ENCODE peak calls at places on chromosomes 12 and 14, in ten cellular contexts. One of them, this sample, is unnamed.

GRCh38 chr12:132481771-132482745 is 7.9 kb upstream of the FBRSL1 start:
- DNase-seq in glutamatergic neuron: no peak
- DNase-seq in coronary artery: no peak
- DNase-seq in SW480: no peak
- DNase-seq in stimulated activated CD8-positive, alpha-beta memory T cell treated with anti-CD3 and anti-CD28 coated beads, Interleukin-4, amount 100 ng/mL, for 4 hours: no peak
- DNase-seq in fibroblast of the conjunctiva: no peak
- DNase-seq in left cardiac atrium: peak; percentile 22
- DNase-seq in omental fat pad: no peak
- DNase-seq in progenitor cell of endocrine pancreas: no peak
- DNase-seq in iris pigment epithelial cell: no peak
- DNase-seq in this sample: no peak

GRCh38 chr14:102282751-102283465 is 22.1 kb downstream of the MOK start:
- DNase-seq in glutamatergic neuron: no peak
- DNase-seq in coronary artery: no peak
- DNase-seq in SW480: no peak
- DNase-seq in stimulated activated CD8-positive, alpha-beta memory T cell treated with anti-CD3 and anti-CD28 coated beads, Interleukin-4, amount 100 ng/mL, for 4 hours: no peak
- DNase-seq in fibroblast of the conjunctiva: no peak
- DNase-seq in left cardiac atrium: no peak
- DNase-seq in omental fat pad: no peak
- DNase-seq in progenitor cell of endocrine pancreas: no peak
- DNase-seq in iris pigment epithelial cell: no peak
- DNase-seq in this sample: no peak

GRCh38 chr14:56333361-56334279 is 215.4 kb downstream of the PELI2 start:
- DNase-seq in glutamatergic neuron: no peak
- DNase-seq in coronary artery: no peak
- DNase-seq in SW480: peak; percentile 6
- DNase-seq in stimulated activated CD8-positive, alpha-beta memory T cell treated with anti-CD3 and anti-CD28 coated beads, Interleukin-4, amount 100 ng/mL, for 4 hours: no peak
- DNase-seq in fibroblast of the conjunctiva: no peak
- DNase-seq in left cardiac atrium: no peak
- DNase-seq in omental fat pad: no peak
- DNase-seq in progenitor cell of endocrine pancreas: no peak
- DNase-seq in iris pigment epithelial cell: peak; percentile 92
- DNase-seq in this sample: no peak

GRCh38 chr12:18446245-18446644 is 184.9 kb downstream of the PIK3C2G start:
- DNase-seq in glutamatergic neuron: no peak
- DNase-seq in coronary artery: no peak
- DNase-seq in SW480: no peak
- DNase-seq in stimulated activated CD8-positive, alpha-beta memory T cell treated with anti-CD3 and anti-CD28 coated beads, Interleukin-4, amount 100 ng/mL, for 4 hours: no peak
- DNase-seq in fibroblast of the conjunctiva: no peak
- DNase-seq in left cardiac atrium: no peak
- DNase-seq in omental fat pad: no peak
- DNase-seq in progenitor cell of endocrine pancreas: no peak
- DNase-seq in iris pigment epithelial cell: no peak
- DNase-seq in this sample: no peak

GRCh38 chr12:66688836-66689439 is 10.1 kb upstream of the GRIP1 start:
- DNase-seq in glutamatergic neuron: peak; percentile 65
- DNase-seq in coronary artery: no peak
- DNase-seq in SW480: peak; percentile 67
- DNase-seq in stimulated activated CD8-positive, alpha-beta memory T cell treated with anti-CD3 and anti-CD28 coated beads, Interleukin-4, amount 100 ng/mL, for 4 hours: no peak
- DNase-seq in fibroblast of the conjunctiva: no peak
- DNase-seq in left cardiac atrium: peak; percentile 20
- DNase-seq in omental fat pad: no peak
- DNase-seq in progenitor cell of endocrine pancreas: peak; percentile 62
- DNase-seq in iris pigment epithelial cell: peak; percentile 24
- DNase-seq in this sample: no peak

GRCh38 chr12:71900091-71900490 is 38.6 kb upstream of the TPH2 start:
- DNase-seq in glutamatergic neuron: no peak
- DNase-seq in coronary artery: no peak
- DNase-seq in SW480: no peak
- DNase-seq in stimulated activated CD8-positive, alpha-beta memory T cell treated with anti-CD3 and anti-CD28 coated beads, Interleukin-4, amount 100 ng/mL, for 4 hours: no peak
- DNase-seq in fibroblast of the conjunctiva: peak; percentile 2
- DNase-seq in left cardiac atrium: no peak
- DNase-seq in omental fat pad: no peak
- DNase-seq in progenitor cell of endocrine pancreas: no peak
- DNase-seq in iris pigment epithelial cell: peak; percentile 14
- DNase-seq in this sample: no peak

GRCh38 chr12:92899388-92900001 is 29.6 kb downstream of the EEA1 start:
- DNase-seq in glutamatergic neuron: no peak
- DNase-seq in coronary artery: peak; percentile 92
- DNase-seq in SW480: peak; percentile 63
- DNase-seq in stimulated activated CD8-positive, alpha-beta memory T cell treated with anti-CD3 and anti-CD28 coated beads, Interleukin-4, amount 100 ng/mL, for 4 hours: no peak
- DNase-seq in fibroblast of the conjunctiva: peak; percentile 96
- DNase-seq in left cardiac atrium: peak; percentile 84
- DNase-seq in omental fat pad: peak; percentile 52
- DNase-seq in progenitor cell of endocrine pancreas: no peak
- DNase-seq in iris pigment epithelial cell: peak; percentile 99
- DNase-seq in this sample: no peak

GRCh38 chr12:21526053-21526452 is at the start of gene SPX:
- DNase-seq in glutamatergic neuron: no peak
- DNase-seq in coronary artery: no peak
- DNase-seq in SW480: peak; percentile 13
- DNase-seq in stimulated activated CD8-positive, alpha-beta memory T cell treated with anti-CD3 and anti-CD28 coated beads, Interleukin-4, amount 100 ng/mL, for 4 hours: no peak
- DNase-seq in fibroblast of the conjunctiva: no peak
- DNase-seq in left cardiac atrium: no peak
- DNase-seq in omental fat pad: no peak
- DNase-seq in progenitor cell of endocrine pancreas: no peak
- DNase-seq in iris pigment epithelial cell: peak; percentile 81
- DNase-seq in this sample: no peak

GRCh38 chr12:106113042-106113441 is 25.7 kb downstream of the NUAK1 start:
- DNase-seq in glutamatergic neuron: no peak
- DNase-seq in coronary artery: no peak
- DNase-seq in SW480: peak; percentile 77
- DNase-seq in stimulated activated CD8-positive, alpha-beta memory T cell treated with anti-CD3 and anti-CD28 coated beads, Interleukin-4, amount 100 ng/mL, for 4 hours: no peak
- DNase-seq in fibroblast of the conjunctiva: no peak
- DNase-seq in left cardiac atrium: no peak
- DNase-seq in omental fat pad: no peak
- DNase-seq in progenitor cell of endocrine pancreas: no peak
- DNase-seq in iris pigment epithelial cell: peak; percentile 73
- DNase-seq in this sample: no peak

GRCh38 chr12:59580050-59580449 is 15.8 kb upstream of the SLC16A7 start:
- DNase-seq in glutamatergic neuron: no peak
- DNase-seq in coronary artery: no peak
- DNase-seq in SW480: no peak
- DNase-seq in stimulated activated CD8-positive, alpha-beta memory T cell treated with anti-CD3 and anti-CD28 coated beads, Interleukin-4, amount 100 ng/mL, for 4 hours: no peak
- DNase-seq in fibroblast of the conjunctiva: no peak
- DNase-seq in left cardiac atrium: no peak
- DNase-seq in omental fat pad: no peak
- DNase-seq in progenitor cell of endocrine pancreas: no peak
- DNase-seq in iris pigment epithelial cell: no peak
- DNase-seq in this sample: no peak

GRCh38 chr12:53700567-53700966 is 24.7 kb upstream of the ATP5MC2 start:
- DNase-seq in glutamatergic neuron: no peak
- DNase-seq in coronary artery: no peak
- DNase-seq in SW480: no peak
- DNase-seq in stimulated activated CD8-positive, alpha-beta memory T cell treated with anti-CD3 and anti-CD28 coated beads, Interleukin-4, amount 100 ng/mL, for 4 hours: no peak
- DNase-seq in fibroblast of the conjunctiva: no peak
- DNase-seq in left cardiac atrium: no peak
- DNase-seq in omental fat pad: no peak
- DNase-seq in progenitor cell of endocrine pancreas: no peak
- DNase-seq in iris pigment epithelial cell: no peak
- DNase-seq in this sample: no peak

GRCh38 chr14:39417014-39417413 is 15.2 kb downstream of the FBXO33 start:
- DNase-seq in glutamatergic neuron: no peak
- DNase-seq in coronary artery: no peak
- DNase-seq in SW480: no peak
- DNase-seq in stimulated activated CD8-positive, alpha-beta memory T cell treated with anti-CD3 and anti-CD28 coated beads, Interleukin-4, amount 100 ng/mL, for 4 hours: no peak
- DNase-seq in fibroblast of the conjunctiva: no peak
- DNase-seq in left cardiac atrium: no peak
- DNase-seq in omental fat pad: no peak
- DNase-seq in progenitor cell of endocrine pancreas: no peak
- DNase-seq in iris pigment epithelial cell: peak; percentile 42
- DNase-seq in this sample: no peak

GRCh38 chr14:33812596-33812995 is 138.3 kb downstream of the EGLN3 start:
- DNase-seq in glutamatergic neuron: no peak
- DNase-seq in coronary artery: no peak
- DNase-seq in SW480: no peak
- DNase-seq in stimulated activated CD8-positive, alpha-beta memory T cell treated with anti-CD3 and anti-CD28 coated beads, Interleukin-4, amount 100 ng/mL, for 4 hours: no peak
- DNase-seq in fibroblast of the conjunctiva: no peak
- DNase-seq in left cardiac atrium: no peak
- DNase-seq in omental fat pad: no peak
- DNase-seq in progenitor cell of endocrine pancreas: no peak
- DNase-seq in iris pigment epithelial cell: no peak
- DNase-seq in this sample: no peak

GRCh38 chr12:10235761-10236631 is 23.3 kb downstream of the GABARAPL1 start:
- DNase-seq in glutamatergic neuron: peak; percentile 29
- DNase-seq in coronary artery: no peak
- DNase-seq in SW480: peak; percentile 65
- DNase-seq in stimulated activated CD8-positive, alpha-beta memory T cell treated with anti-CD3 and anti-CD28 coated beads, Interleukin-4, amount 100 ng/mL, for 4 hours: no peak
- DNase-seq in fibroblast of the conjunctiva: no peak
- DNase-seq in left cardiac atrium: peak; percentile 37
- DNase-seq in omental fat pad: no peak
- DNase-seq in progenitor cell of endocrine pancreas: no peak
- DNase-seq in iris pigment epithelial cell: peak; percentile 47
- DNase-seq in this sample: no peak

GRCh38 chr14:63642229-63642611 is 549 bp upstream of the WDR89 start:
- DNase-seq in glutamatergic neuron: peak; percentile 61
- DNase-seq in coronary artery: peak; percentile 89
- DNase-seq in SW480: peak; percentile 94
- DNase-seq in stimulated activated CD8-positive, alpha-beta memory T cell treated with anti-CD3 and anti-CD28 coated beads, Interleukin-4, amount 100 ng/mL, for 4 hours: peak; percentile 55
- DNase-seq in fibroblast of the conjunctiva: peak; percentile 92
- DNase-seq in left cardiac atrium: peak; percentile 77
- DNase-seq in omental fat pad: peak; percentile 39
- DNase-seq in progenitor cell of endocrine pancreas: peak; percentile 43
- DNase-seq in iris pigment epithelial cell: peak; percentile 98
- DNase-seq in this sample: peak; percentile 71

GRCh38 chr12:47281667-47282171 is 202.0 kb upstream of the AMIGO2 start:
- DNase-seq in glutamatergic neuron: no peak
- DNase-seq in coronary artery: no peak
- DNase-seq in SW480: no peak
- DNase-seq in stimulated activated CD8-positive, alpha-beta memory T cell treated with anti-CD3 and anti-CD28 coated beads, Interleukin-4, amount 100 ng/mL, for 4 hours: no peak
- DNase-seq in fibroblast of the conjunctiva: no peak
- DNase-seq in left cardiac atrium: no peak
- DNase-seq in omental fat pad: no peak
- DNase-seq in progenitor cell of endocrine pancreas: no peak
- DNase-seq in iris pigment epithelial cell: no peak
- DNase-seq in this sample: no peak

GRCh38 chr14:54090274-54090673 is 133.6 kb upstream of the BMP4 start:
- DNase-seq in glutamatergic neuron: no peak
- DNase-seq in coronary artery: no peak
- DNase-seq in SW480: no peak
- DNase-seq in stimulated activated CD8-positive, alpha-beta memory T cell treated with anti-CD3 and anti-CD28 coated beads, Interleukin-4, amount 100 ng/mL, for 4 hours: no peak
- DNase-seq in fibroblast of the conjunctiva: no peak
- DNase-seq in left cardiac atrium: no peak
- DNase-seq in omental fat pad: no peak
- DNase-seq in progenitor cell of endocrine pancreas: no peak
- DNase-seq in iris pigment epithelial cell: no peak
- DNase-seq in this sample: no peak

GRCh38 chr12:42648061-42648460 is 58.5 kb upstream of the PRICKLE1 start:
- DNase-seq in glutamatergic neuron: no peak
- DNase-seq in coronary artery: no peak
- DNase-seq in SW480: no peak
- DNase-seq in stimulated activated CD8-positive, alpha-beta memory T cell treated with anti-CD3 and anti-CD28 coated beads, Interleukin-4, amount 100 ng/mL, for 4 hours: no peak
- DNase-seq in fibroblast of the conjunctiva: no peak
- DNase-seq in left cardiac atrium: no peak
- DNase-seq in omental fat pad: no peak
- DNase-seq in progenitor cell of endocrine pancreas: no peak
- DNase-seq in iris pigment epithelial cell: no peak
- DNase-seq in this sample: no peak

GRCh38 chr14:82642425-82642824 is 1108.8 kb upstream of the SEL1L start:
- DNase-seq in glutamatergic neuron: peak; percentile 27
- DNase-seq in coronary artery: no peak
- DNase-seq in SW480: peak; percentile 72
- DNase-seq in stimulated activated CD8-positive, alpha-beta memory T cell treated with anti-CD3 and anti-CD28 coated beads, Interleukin-4, amount 100 ng/mL, for 4 hours: no peak
- DNase-seq in fibroblast of the conjunctiva: peak; percentile 1
- DNase-seq in left cardiac atrium: no peak
- DNase-seq in omental fat pad: no peak
- DNase-seq in progenitor cell of endocrine pancreas: peak; percentile 51
- DNase-seq in iris pigment epithelial cell: no peak
- DNase-seq in this sample: peak; percentile 77

GRCh38 chr14:33839193-33840076 is 111.4 kb downstream of the EGLN3 start:
- DNase-seq in glutamatergic neuron: peak; percentile 69
- DNase-seq in coronary artery: no peak
- DNase-seq in SW480: peak; percentile 47
- DNase-seq in stimulated activated CD8-positive, alpha-beta memory T cell treated with anti-CD3 and anti-CD28 coated beads, Interleukin-4, amount 100 ng/mL, for 4 hours: peak; percentile 7
- DNase-seq in fibroblast of the conjunctiva: peak; percentile 21
- DNase-seq in left cardiac atrium: peak; percentile 55
- DNase-seq in omental fat pad: peak; percentile 39
- DNase-seq in progenitor cell of endocrine pancreas: peak; percentile 24
- DNase-seq in iris pigment epithelial cell: peak; percentile 48
- DNase-seq in this sample: no peak

GRCh38 chr12:91361864-91362263 is 179.2 kb upstream of the DCN start:
- DNase-seq in glutamatergic neuron: no peak
- DNase-seq in coronary artery: no peak
- DNase-seq in SW480: peak; percentile 48
- DNase-seq in stimulated activated CD8-positive, alpha-beta memory T cell treated with anti-CD3 and anti-CD28 coated beads, Interleukin-4, amount 100 ng/mL, for 4 hours: no peak
- DNase-seq in fibroblast of the conjunctiva: no peak
- DNase-seq in left cardiac atrium: no peak
- DNase-seq in omental fat pad: no peak
- DNase-seq in progenitor cell of endocrine pancreas: no peak
- DNase-seq in iris pigment epithelial cell: peak; percentile 56
- DNase-seq in this sample: no peak

GRCh38 chr12:121364657-121365265 is 12.6 kb upstream of the ANAPC5 start:
- DNase-seq in glutamatergic neuron: no peak
- DNase-seq in coronary artery: no peak
- DNase-seq in SW480: no peak
- DNase-seq in stimulated activated CD8-positive, alpha-beta memory T cell treated with anti-CD3 and anti-CD28 coated beads, Interleukin-4, amount 100 ng/mL, for 4 hours: no peak
- DNase-seq in fibroblast of the conjunctiva: no peak
- DNase-seq in left cardiac atrium: no peak
- DNase-seq in omental fat pad: no peak
- DNase-seq in progenitor cell of endocrine pancreas: no peak
- DNase-seq in iris pigment epithelial cell: no peak
- DNase-seq in this sample: no peak

GRCh38 chr12:73514672-73515071 is 1023.0 kb upstream of the ATXN7L3B start:
- DNase-seq in glutamatergic neuron: no peak
- DNase-seq in coronary artery: no peak
- DNase-seq in SW480: no peak
- DNase-seq in stimulated activated CD8-positive, alpha-beta memory T cell treated with anti-CD3 and anti-CD28 coated beads, Interleukin-4, amount 100 ng/mL, for 4 hours: no peak
- DNase-seq in fibroblast of the conjunctiva: no peak
- DNase-seq in left cardiac atrium: no peak
- DNase-seq in omental fat pad: no peak
- DNase-seq in progenitor cell of endocrine pancreas: no peak
- DNase-seq in iris pigment epithelial cell: no peak
- DNase-seq in this sample: no peak

GRCh38 chr12:66279127-66279712 is 23.1 kb upstream of the HELB start:
- DNase-seq in glutamatergic neuron: peak; percentile 19
- DNase-seq in coronary artery: no peak
- DNase-seq in SW480: peak; percentile 18
- DNase-seq in stimulated activated CD8-positive, alpha-beta memory T cell treated with anti-CD3 and anti-CD28 coated beads, Interleukin-4, amount 100 ng/mL, for 4 hours: no peak
- DNase-seq in fibroblast of the conjunctiva: no peak
- DNase-seq in left cardiac atrium: no peak
- DNase-seq in omental fat pad: no peak
- DNase-seq in progenitor cell of endocrine pancreas: no peak
- DNase-seq in iris pigment epithelial cell: peak; percentile 40
- DNase-seq in this sample: no peak

GRCh38 chr12:128323526-128323925 is 56.6 kb downstream of the TMEM132C start:
- DNase-seq in glutamatergic neuron: peak; percentile 33
- DNase-seq in coronary artery: no peak
- DNase-seq in SW480: no peak
- DNase-seq in stimulated activated CD8-positive, alpha-beta memory T cell treated with anti-CD3 and anti-CD28 coated beads, Interleukin-4, amount 100 ng/mL, for 4 hours: no peak
- DNase-seq in fibroblast of the conjunctiva: no peak
- DNase-seq in left cardiac atrium: no peak
- DNase-seq in omental fat pad: no peak
- DNase-seq in progenitor cell of endocrine pancreas: no peak
- DNase-seq in iris pigment epithelial cell: no peak
- DNase-seq in this sample: no peak